ENCODE peak calls at places on chromosomes 16 and 17, in nine cellular contexts. One of them, this sample, is unnamed.

GRCh38 chr16:50644730-50645129 is 36.4 kb downstream of the SNX20 start:
- DNase-seq in EL: peak
- DNase-seq in fibroblast of gingiva: no peak
- DNase-seq in A549: peak
- DNase-seq in GM06990: no peak
- DNase-seq in nephron progenitor cell: no peak
- DNase-seq in ascending aorta: no peak
- DNase-seq in iris pigment epithelial cell: peak
- DNase-seq in AML-193: no peak
- DNase-seq in this sample: peak

GRCh38 chr17:38960402-38960801 is 6.8 kb downstream of the FBXO47 start:
- DNase-seq in EL: no peak
- DNase-seq in fibroblast of gingiva: no peak
- DNase-seq in A549: no peak
- DNase-seq in GM06990: no peak
- DNase-seq in nephron progenitor cell: no peak
- DNase-seq in ascending aorta: no peak
- DNase-seq in iris pigment epithelial cell: no peak
- DNase-seq in AML-193: no peak
- DNase-seq in this sample: no peak

GRCh38 chr16:75252946-75253911 is 1.8 kb upstream of the BCAR1 start:
- DNase-seq in EL: peak
- DNase-seq in fibroblast of gingiva: peak
- DNase-seq in A549: no peak
- DNase-seq in GM06990: no peak
- DNase-seq in nephron progenitor cell: peak
- DNase-seq in ascending aorta: peak
- DNase-seq in iris pigment epithelial cell: peak
- DNase-seq in AML-193: no peak
- DNase-seq in this sample: peak

GRCh38 chr16:67181346-67181745 is 2.4 kb downstream of the MATCAP1 start:
- DNase-seq in EL: peak
- DNase-seq in fibroblast of gingiva: peak
- DNase-seq in A549: no peak
- DNase-seq in GM06990: no peak
- DNase-seq in nephron progenitor cell: no peak
- DNase-seq in ascending aorta: no peak
- DNase-seq in iris pigment epithelial cell: peak
- DNase-seq in AML-193: no peak
- DNase-seq in this sample: no peak

GRCh38 chr17:83064021-83064731 is 15.2 kb upstream of the METRNL start:
- DNase-seq in EL: no peak
- DNase-seq in fibroblast of gingiva: no peak
- DNase-seq in A549: no peak
- DNase-seq in GM06990: no peak
- DNase-seq in nephron progenitor cell: no peak
- DNase-seq in ascending aorta: peak
- DNase-seq in iris pigment epithelial cell: no peak
- DNase-seq in AML-193: no peak
- DNase-seq in this sample: no peak

GRCh38 chr16:1812732-1813163 is 13.9 kb downstream of the HAGH start:
- DNase-seq in EL: peak
- DNase-seq in fibroblast of gingiva: no peak
- DNase-seq in A549: peak
- DNase-seq in GM06990: no peak
- DNase-seq in nephron progenitor cell: peak
- DNase-seq in ascending aorta: no peak
- DNase-seq in iris pigment epithelial cell: peak
- DNase-seq in AML-193: no peak
- DNase-seq in this sample: peak

GRCh38 chr17:75909051-75909811 is 4.5 kb upstream of the MRPL38 start:
- DNase-seq in EL: no peak
- DNase-seq in fibroblast of gingiva: no peak
- DNase-seq in A549: no peak
- DNase-seq in GM06990: no peak
- DNase-seq in nephron progenitor cell: no peak
- DNase-seq in ascending aorta: no peak
- DNase-seq in iris pigment epithelial cell: no peak
- DNase-seq in AML-193: no peak
- DNase-seq in this sample: no peak

GRCh38 chr16:30185683-30186421 is 2.5 kb downstream of the CORO1A start:
- DNase-seq in EL: no peak
- DNase-seq in fibroblast of gingiva: no peak
- DNase-seq in A549: no peak
- DNase-seq in GM06990: peak
- DNase-seq in nephron progenitor cell: no peak
- DNase-seq in ascending aorta: peak
- DNase-seq in iris pigment epithelial cell: no peak
- DNase-seq in AML-193: peak
- DNase-seq in this sample: peak

This sample was measured in GM23338.